ENCODE peak calls at places on chromosomes 6 and 20, in four cellular contexts. W is H54; P is activated CD4-positive, alpha-beta T cell treated with anti-CD3 and anti-CD28 coated beads for 4 hours; D is epithelial cell of esophagus. L is an unnamed sample.

GRCh38 chr20:10578607-10579006 is 95.2 kb downstream of the JAG1 start:
- DNase-seq in W (no peak), D (peak), P (no peak), L (peak)

GRCh38 chr20:50200482-50201104 is 10.0 kb downstream of the CEBPB start:
- DNase-seq in P (no peak), W (no peak), D (no peak), L (no peak)

GRCh38 chr6:95133578-95133977 is 443.8 kb upstream of the MANEA start:
- DNase-seq in W (no peak), D (peak), P (no peak), L (no peak)

GRCh38 chr6:73803562-73804221 is 107.7 kb downstream of the CD109 start:
- DNase-seq in W (peak), P (no peak), D (peak), L (peak)

GRCh38 chr20:48776306-48776705 is 51.5 kb downstream of the PREX1 start:
- DNase-seq in P (no peak), W (peak), D (no peak), L (peak)

GRCh38 chr6:169240591-169241390 is 12.9 kb downstream of the THBS2 start:
- DNase-seq in D (peak), P (no peak), W (no peak), L (no peak)

GRCh38 chr6:145903356-145904102 is 60.6 kb downstream of the SHPRH start:
- DNase-seq in D (no peak), W (no peak), P (no peak), L (peak)

GRCh38 chr6:87230801-87231200 is 75.4 kb downstream of the ZNF292 start:
- DNase-seq in P (no peak), D (no peak), W (no peak), L (peak)

GRCh38 chr6:116062496-116062895 is 1.8 kb upstream of the FRK start:
- DNase-seq in D (no peak), P (no peak), W (no peak), L (no peak)

GRCh38 chr20:63651942-63652191 is 1.4 kb downstream of the STMN3 start:
- DNase-seq in P (no peak), W (no peak), D (no peak), L (no peak)

GRCh38 chr6:54621285-54621684 is 225.3 kb upstream of the FAM83B start:
- DNase-seq in W (no peak), P (no peak), D (peak), L (peak)

L was measured in cardiac fibroblast.